ENCODE peak calls at places on chromosome 20, in four cellular contexts. E is psoas muscle, K is left lung, X is fibroblast of lung. N is an unnamed sample.

GRCh38 chr20:47154089-47154488 is 202.4 kb downstream of the ZMYND8 start:
- DNase-seq in E (no peak), K (no peak), X (no peak), N (no peak)

GRCh38 chr20:18416478-18416877 is 50.4 kb downstream of the DZANK1 start:
- DNase-seq in E (no peak), K (no peak), X (no peak), N (no peak)

GRCh38 chr20:59185809-59186208 is 22.2 kb downstream of the ZNF831 start:
- DNase-seq in E (no peak), K (no peak), X (no peak), N (no peak)

GRCh38 chr20:59948828-59949720 is 8.9 kb downstream of the FAM217B start:
- DNase-seq in E (no peak), K (no peak), X (peak; percentile 74), N (peak; percentile 62)

GRCh38 chr20:9427977-9428607 is 86.3 kb upstream of the LAMP5 start:
- DNase-seq in E (no peak), K (no peak), X (no peak), N (peak; percentile 3)

GRCh38 chr20:13452470-13453124 is 186.1 kb downstream of the TASP1 start:
- DNase-seq in E (no peak), K (no peak), X (no peak), N (no peak)

GRCh38 chr20:4119854-4120209 is 104.5 kb upstream of the RNF24 start:
- DNase-seq in E (no peak), K (no peak), X (no peak), N (no peak)

GRCh38 chr20:7159903-7160302 is 392.4 kb downstream of the BMP2 start:
- DNase-seq in E (no peak), K (no peak), X (no peak), N (no peak)

GRCh38 chr20:63955281-63955845 is 853 bp downstream of the UCKL1 start:
- DNase-seq in E (no peak), K (no peak), X (peak; percentile 33), N (peak; percentile 44)

GRCh38 chr20:475463-476357 is 13.4 kb upstream of the TBC1D20 start:
- DNase-seq in E (no peak), K (no peak), X (no peak), N (no peak)

DNA sequence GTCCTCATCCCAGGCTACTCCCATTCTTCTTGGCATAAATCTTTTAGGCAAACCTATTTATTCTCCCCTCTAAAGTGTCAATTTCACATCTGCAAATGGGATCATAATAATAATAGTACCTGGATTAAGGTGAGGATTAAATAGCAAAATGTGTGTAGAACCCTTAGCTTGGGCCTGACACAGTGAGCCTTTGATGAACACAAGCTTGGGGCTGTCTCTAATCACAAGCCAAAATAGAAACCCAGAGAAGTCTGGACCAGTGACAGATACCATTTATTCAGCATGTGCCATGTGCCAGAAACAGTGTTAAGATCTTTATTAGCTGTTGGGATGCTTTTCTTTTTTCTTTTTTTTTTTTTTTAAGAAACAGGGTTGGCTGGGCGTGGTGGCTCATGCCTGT is 14.9 kb upstream of the PARD6B start:
- DNase-seq in E (no peak), K (no peak), X (no peak), N (no peak)
- TF ChIP-seq CTCF in E (no peak), K (no peak), X (no peak), N (no peak)

GRCh38 chr20:53639647-53640440 is 46.2 kb upstream of the ZNF217 start:
- DNase-seq in E (no peak), K (no peak), X (no peak), N (no peak)
- H3K4me1 ChIP-seq in E (no peaks in the 10 kb centered on the region), K (peaks cover 13% of the 10 kb centered on the region), X (peaks cover 11% of the 10 kb centered on the region), N (peaks cover 10% of the 10 kb centered on the region)

GRCh38 chr20:49862607-49863200 is 50.1 kb downstream of the SLC9A8 start:
- DNase-seq in E (no peak), K (no peak), X (no peak), N (no peak)
- H3K36me3 ChIP-seq in E (peaks cover 90% of the 10 kb centered on the region), K (peaks cover 91% of the 10 kb centered on the region), X (no peaks in the 10 kb centered on the region), N (peaks cover 5% of the 10 kb centered on the region)

GRCh38 chr20:31835554-31835953 is 9.8 kb downstream of the FOXS1 start:
- DNase-seq in E (no peak), K (no peak), X (no peak), N (no peak)

GRCh38 chr20:31833931-31834521 is 11.4 kb downstream of the FOXS1 start:
- DNase-seq in E (no peak), K (no peak), X (no peak), N (no peak)

GRCh38 chr20:31831211-31831610 is 12.1 kb downstream of the MYLK2 start:
- DNase-seq in E (no peak), K (no peak), X (no peak), N (no peak)

GRCh38 chr20:31831771-31832306 is 12.7 kb downstream of the MYLK2 start:
- DNase-seq in E (peak; percentile 50), K (no peak), X (no peak), N (no peak)

DNA sequence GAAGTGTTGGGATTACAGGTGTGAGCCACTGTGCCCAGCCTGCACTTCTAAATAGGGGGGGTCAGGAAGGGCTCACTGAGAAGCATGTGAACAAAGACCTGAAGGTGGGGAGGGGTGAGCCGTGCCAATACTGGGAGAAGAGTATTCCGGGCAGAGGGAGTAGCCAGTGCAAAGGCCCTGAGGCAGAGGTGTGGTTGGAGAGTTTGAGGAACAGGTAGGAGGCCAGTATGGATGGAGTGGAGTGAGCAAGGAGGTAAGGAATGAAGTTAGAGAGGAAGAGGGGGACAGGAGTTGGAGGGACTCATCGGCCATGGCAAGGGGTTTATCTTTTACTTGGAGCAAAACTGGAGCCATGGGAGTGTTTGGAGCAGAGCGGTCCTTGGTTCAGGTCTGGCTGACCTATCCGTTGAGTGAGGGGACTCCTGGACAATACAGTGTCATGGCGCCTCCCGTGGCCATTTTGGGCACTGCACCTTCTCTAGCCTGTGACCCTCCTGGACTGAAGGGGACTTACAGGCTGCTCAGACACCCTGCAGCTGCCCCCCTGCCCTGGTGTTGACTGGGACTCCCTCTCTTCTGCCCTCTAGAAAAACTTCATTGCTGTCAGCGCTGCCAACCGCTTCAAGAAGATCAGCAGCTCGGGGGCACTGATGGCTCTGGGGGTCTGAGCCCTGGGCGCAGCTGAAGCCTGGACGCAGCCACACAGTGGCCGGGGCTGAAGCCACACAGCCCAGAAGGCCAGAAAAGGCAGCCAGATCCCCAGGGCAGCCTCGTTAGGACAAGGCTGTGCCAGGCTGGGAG is 12.1 kb downstream of the FOXS1 start:
- DNase-seq in E (peak; percentile 85), K (peak; percentile 86), X (peak; percentile 43), N (peak; percentile 43)
- TF ChIP-seq CTCF in E (peak; percentile 74), K (peak; percentile 88), X (peak; percentile 92), N (peak; percentile 85)

DNA sequence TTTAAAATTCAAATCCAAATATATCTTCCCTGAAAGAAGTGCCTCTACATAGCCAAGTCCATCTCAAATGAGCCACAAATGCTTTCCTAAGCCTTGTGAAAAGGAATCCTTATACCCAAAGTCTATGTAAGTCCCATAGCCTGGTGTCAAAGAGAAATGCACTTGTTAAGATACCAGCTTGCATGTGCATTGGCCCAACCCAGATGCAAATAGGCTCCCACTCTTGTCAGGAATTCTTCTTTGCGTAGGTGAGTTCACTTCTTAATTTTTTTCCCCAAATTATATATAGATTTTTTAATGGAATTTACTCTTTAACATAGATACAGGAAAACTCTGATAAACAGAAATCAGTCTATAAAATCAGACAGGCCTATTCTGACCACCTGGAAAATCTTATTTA is 105.6 kb downstream of the RALGAPA2 start:
- DNase-seq in E (no peak), K (no peak), X (no peak), N (no peak)
- H3K4me1 ChIP-seq in E (no peaks in the 10 kb centered on the region), K (no peaks in the 10 kb centered on the region), X (no peaks in the 10 kb centered on the region), N (no peaks in the 10 kb centered on the region)

GRCh38 chr20:58175836-58176235 is 52.6 kb downstream of the ANKRD60 start:
- DNase-seq in E (no peak), K (peak; percentile 51), X (no peak), N (no peak)

GRCh38 chr20:58179432-58180099 is 48.9 kb downstream of the ANKRD60 start:
- DNase-seq in E (peak; percentile 71), K (peak; percentile 91), X (peak; percentile 24), N (peak; percentile 66)

GRCh38 chr20:58175425-58175824 is 53.0 kb downstream of the ANKRD60 start:
- DNase-seq in E (no peak), K (peak; percentile 36), X (no peak), N (no peak)

GRCh38 chr20:58179083-58179431 is 49.4 kb downstream of the ANKRD60 start:
- DNase-seq in E (no peak), K (peak; percentile 28), X (no peak), N (no peak)

DNA sequence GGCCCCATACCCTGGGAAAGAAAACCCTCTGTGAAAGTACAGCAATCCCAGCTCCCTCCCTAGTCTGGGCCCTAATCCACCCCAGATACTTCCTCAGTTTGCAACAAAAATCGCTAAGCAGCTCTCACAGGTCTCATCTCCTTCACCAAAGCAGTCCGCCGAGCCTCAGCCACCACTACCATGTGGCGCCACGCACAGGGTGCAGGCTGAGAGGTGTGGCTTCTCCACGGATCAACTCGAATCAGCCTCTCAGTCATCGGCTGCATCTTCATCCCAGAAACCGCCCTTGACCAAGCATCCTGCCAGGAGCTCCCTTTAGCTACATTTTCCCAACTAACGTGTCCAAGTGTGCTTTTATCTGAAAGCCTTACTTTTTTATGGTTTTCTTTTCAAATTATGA is 50.7 kb downstream of the ANKRD60 start:
- DNase-seq in E (no peak), K (no peak), X (no peak), N (no peak)
- H3K36me3 ChIP-seq in E (no peaks in the 10 kb centered on the region), K (no peaks in the 10 kb centered on the region), X (no peaks in the 10 kb centered on the region), N (no peaks in the 10 kb centered on the region)

GRCh38 chr20:34627458-34627857 is 49.4 kb downstream of the PIGU start:
- DNase-seq in E (no peak), K (no peak), X (no peak), N (no peak)
- TF ChIP-seq CTCF in E (no peak), K (no peak), X (no peak), N (no peak)

GRCh38 chr20:39246436-39246835 is 284.3 kb downstream of the DHX35 start:
- DNase-seq in E (no peak), K (no peak), X (no peak), N (no peak)

GRCh38 chr20:39248851-39249485 is 286.8 kb downstream of the DHX35 start:
- DNase-seq in E (no peak), K (no peak), X (no peak), N (no peak)

GRCh38 chr20:39253051-39253682 is 291.0 kb downstream of the DHX35 start:
- DNase-seq in E (no peak), K (no peak), X (no peak), N (no peak)

GRCh38 chr20:39252035-39252434 is 289.9 kb downstream of the DHX35 start:
- DNase-seq in E (no peak), K (no peak), X (no peak), N (no peak)

DNA sequence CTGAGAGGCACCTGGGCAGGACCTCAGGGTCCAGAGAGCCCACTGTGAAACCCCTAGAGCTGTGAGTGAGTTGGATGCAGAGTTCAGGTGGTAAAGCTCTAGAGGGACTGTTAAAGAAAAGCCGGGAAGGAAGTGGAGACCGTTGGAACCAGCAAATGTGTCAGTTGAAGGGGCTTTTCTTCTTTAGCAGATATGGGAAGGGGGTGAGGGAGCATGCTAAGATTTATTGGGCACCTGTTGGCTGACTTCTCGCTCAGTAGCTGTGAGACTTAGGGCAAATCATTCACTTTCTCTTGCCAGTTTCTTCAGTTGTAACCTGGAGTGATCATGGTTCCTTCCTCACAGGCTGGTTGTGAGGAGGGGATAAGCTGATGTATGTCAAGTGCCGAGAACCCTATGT is 287.7 kb downstream of the DHX35 start:
- DNase-seq in E (no peak), K (no peak), X (no peak), N (no peak)
- H3K4me1 ChIP-seq in E (no peaks in the 10 kb centered on the region), K (no peaks in the 10 kb centered on the region), X (no peaks in the 10 kb centered on the region), N (no peaks in the 10 kb centered on the region)

GRCh38 chr20:62162765-62163484 is 19.4 kb downstream of the SS18L1 start:
- DNase-seq in E (no peak), K (peak; percentile 71), X (no peak), N (no peak)
- H3K36me3 ChIP-seq in E (peaks cover 61% of the 10 kb centered on the region), K (peaks cover 87% of the 10 kb centered on the region), X (peaks cover 21% of the 10 kb centered on the region), N (peaks cover 40% of the 10 kb centered on the region)

GRCh38 chr20:57880155-57880648 is 170.4 kb upstream of the PMEPA1 start:
- DNase-seq in E (no peak), K (no peak), X (no peak), N (no peak)
- TF ChIP-seq CTCF in E (no peak), K (no peak), X (no peak), N (no peak)